ENCODE peak calls at places on chromosomes 2 and 18, in seven cellular contexts. Y, M, N, R, E, F and T are unnamed samples.

GRCh38 chr2:225948903-225949302 is 549.4 kb downstream of the NYAP2 start:
- DNase-seq in M (no peak), F (no peak), E (no peak), R (peak; percentile 49), N (no peak), Y (no peak), T (no peak)

GRCh38 chr2:180519276-180519675 is 461.1 kb upstream of the UBE2E3 start:
- DNase-seq in F (no peak), N (peak; percentile 12), M (peak; percentile 29), Y (peak; percentile 48), R (no peak), E (no peak), T (peak; percentile 66)

GRCh38 chr2:188984126-188984525 is 10.0 kb downstream of the COL3A1 start:
- DNase-seq in M (peak; percentile 36), E (no peak), R (no peak), Y (no peak), N (no peak), F (no peak), T (peak; percentile 64)

GRCh38 chr2:188369365-188369764 is 77.7 kb downstream of the GULP1 start:
- DNase-seq in R (no peak), E (no peak), F (peak; percentile 48), N (peak; percentile 57), Y (peak; percentile 35), M (peak; percentile 69), T (peak; percentile 70)

GRCh38 chr2:205996156-205996555 is 89.8 kb downstream of the INO80D start:
- DNase-seq in R (no peak), Y (no peak), E (no peak), F (peak; percentile 23), N (no peak), M (no peak), T (no peak)

GRCh38 chr2:30208453-30208852 is 22.9 kb upstream of the LBH start:
- DNase-seq in Y (peak; percentile 47), M (peak; percentile 84), R (peak; percentile 57), F (peak; percentile 54), E (no peak), N (peak; percentile 46), T (peak; percentile 69)

GRCh38 chr2:20962939-20963543 is 80.8 kb downstream of the APOB start:
- DNase-seq in E (no peak), Y (peak; percentile 41), R (peak; percentile 90), M (peak; percentile 67), F (peak; percentile 67), N (peak; percentile 59), T (peak; percentile 67)

GRCh38 chr18:22564036-22564435 is 146.3 kb upstream of the CTAGE1 start:
- DNase-seq in Y (no peak), R (no peak), N (no peak), F (no peak), M (no peak), E (no peak), T (peak; percentile 54)

GRCh38 chr18:59065684-59066083 is 74.0 kb upstream of the SEC11C start:
- DNase-seq in M (peak; percentile 53), R (no peak), F (no peak), E (no peak), Y (no peak), N (no peak), T (no peak)

GRCh38 chr2:217279571-217279970 is 419.7 kb upstream of the TNP1 start:
- DNase-seq in M (no peak), R (no peak), Y (no peak), E (no peak), N (no peak), F (no peak), T (peak; percentile 49)

GRCh38 chr2:157938556-157938955 is 62.4 kb upstream of the ACVR1 start:
- DNase-seq in R (no peak), M (no peak), Y (no peak), E (no peak), F (no peak), N (no peak), T (no peak)

GRCh38 chr2:10235099-10235908 is 67.4 kb upstream of the HPCAL1 start:
- DNase-seq in Y (no peak), M (no peak), E (no peak), R (no peak), F (no peak), N (no peak), T (no peak)

GRCh38 chr18:14933049-14933851 is 185.3 kb downstream of the ANKRD30B start:
- DNase-seq in M (no peak), E (no peak), F (no peak), R (peak; percentile 35), Y (no peak), N (no peak), T (no peak)

GRCh38 chr2:42794271-42795046 is 2.1 kb upstream of the HAAO start:
- DNase-seq in M (peak; percentile 64), F (no peak), E (no peak), N (peak; percentile 86), R (no peak), Y (no peak), T (no peak)

GRCh38 chr2:235561450-235561849 is 67.6 kb downstream of the AGAP1 start:
- DNase-seq in F (no peak), Y (no peak), E (no peak), N (no peak), R (no peak), M (no peak), T (no peak)

GRCh38 chr2:201203916-201204654 is 21.1 kb downstream of the CASP10 start:
- DNase-seq in E (no peak), R (no peak), Y (no peak), F (no peak), M (no peak), N (no peak), T (no peak)

GRCh38 chr2:155310589-155310988 is 612.1 kb downstream of the KCNJ3 start:
- DNase-seq in F (peak; percentile 54), R (no peak), M (peak; percentile 33), E (no peak), N (peak; percentile 21), Y (peak; percentile 47), T (peak; percentile 33)

GRCh38 chr2:220504890-220505564 is 877.6 kb downstream of the SLC4A3 start:
- DNase-seq in M (peak; percentile 39), R (no peak), E (no peak), Y (no peak), F (no peak), N (peak; percentile 3), T (peak; percentile 1)

GRCh38 chr2:232633413-232634318 is at the start of gene EFHD1:
- DNase-seq in E (no peak), N (no peak), M (peak; percentile 73), R (peak; percentile 88), F (peak; percentile 76), Y (no peak), T (peak; percentile 65)

GRCh38 chr18:48994044-48994651 is 43.4 kb upstream of the SMAD7 start:
- DNase-seq in E (no peak), M (peak; percentile 58), N (peak; percentile 48), R (no peak), F (no peak), Y (no peak), T (no peak)

GRCh38 chr2:101883860-101884259 is 107.9 kb upstream of the IL1R2 start:
- DNase-seq in F (peak; percentile 76), M (peak; percentile 51), E (no peak), Y (peak; percentile 8), R (no peak), N (peak; percentile 60), T (peak; percentile 54)

GRCh38 chr2:30282081-30282480 is 50.7 kb downstream of the LBH start:
- DNase-seq in M (no peak), N (no peak), F (no peak), E (no peak), R (no peak), Y (no peak), T (no peak)

GRCh38 chr2:161206491-161207032 is 46.3 kb downstream of the TANK start:
- DNase-seq in Y (no peak), F (no peak), E (no peak), N (no peak), M (no peak), R (no peak), T (peak; percentile 74)

GRCh38 chr2:74499269-74499939 is at the start of gene LBX2:
- DNase-seq in F (no peak), Y (no peak), E (no peak), N (no peak), M (no peak), R (no peak), T (no peak)

GRCh38 chr2:180960982-180961381 is 19.4 kb upstream of the UBE2E3 start:
- DNase-seq in M (no peak), F (no peak), Y (no peak), R (no peak), N (no peak), E (no peak), T (no peak)

DNA sequence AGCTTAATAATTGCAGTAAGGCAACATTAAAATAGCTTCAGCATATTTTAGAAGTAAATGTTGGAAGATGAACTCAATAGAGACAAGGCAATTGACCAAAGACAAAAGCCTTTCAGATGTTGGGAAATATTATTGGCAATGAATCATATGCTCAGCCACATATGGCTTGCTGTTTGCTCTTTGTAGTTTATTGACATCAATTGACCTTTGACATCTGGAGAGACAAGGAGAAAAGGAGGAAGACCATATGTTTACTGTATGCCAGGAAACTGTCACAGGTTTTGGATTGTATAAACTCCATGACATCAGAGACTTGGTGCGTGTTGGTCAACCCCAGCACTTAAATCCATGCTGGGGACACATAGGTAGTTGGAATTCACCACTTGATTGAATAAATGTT is 60.6 kb upstream of the SLC16A14 start:
- DNase-seq in M (no peak), N (peak; percentile 77), Y (no peak), R (no peak), F (peak; percentile 36), E (no peak), T (no peak)
- H3K4me3 ChIP-seq in M (no peak overlapping the region), N (no peak overlapping the region), Y (no peak overlapping the region), R (no peak overlapping the region), F (no peak overlapping the region), E (no peak overlapping the region), T (no peak overlapping the region)

GRCh38 chr2:173511357-173511756 is 156.7 kb downstream of the CDCA7 start:
- DNase-seq in E (no peak), R (no peak), M (no peak), Y (no peak), N (no peak), F (no peak), T (no peak)
- TF ChIP-seq MAX in E (no peak), R (no peak), M (no peak), Y (no peak), N (no peak), F (no peak), T (no peak)

GRCh38 chr2:120737802-120738516 is 2.3 kb downstream of the GLI2 start:
- DNase-seq in N (no peak), E (no peak), R (peak; percentile 67), Y (no peak), M (peak; percentile 27), F (no peak), T (no peak)

GRCh38 chr2:120740765-120741513 is 5.3 kb downstream of the GLI2 start:
- DNase-seq in F (no peak), R (peak; percentile 72), M (peak; percentile 60), E (no peak), N (no peak), Y (no peak), T (no peak)

GRCh38 chr2:120736955-120737801 is 1.5 kb downstream of the GLI2 start:
- DNase-seq in E (no peak), F (no peak), Y (no peak), N (no peak), R (peak; percentile 72), M (peak; percentile 83), T (no peak)

GRCh38 chr2:120740375-120740764 is 4.7 kb downstream of the GLI2 start:
- DNase-seq in N (no peak), Y (no peak), E (no peak), R (peak; percentile 39), F (no peak), M (no peak), T (no peak)

GRCh38 chr2:120738786-120739771 is 3.4 kb downstream of the GLI2 start:
- DNase-seq in N (no peak), M (peak; percentile 67), R (peak; percentile 59), E (no peak), Y (no peak), F (no peak), T (no peak)
- H3K4me3 ChIP-seq in N (no peak overlapping the region), M (peak overlapping the region; percentile 73), R (peak overlapping the region; percentile 1), E (no peak overlapping the region), Y (no peak overlapping the region), F (no peak overlapping the region), T (no peak overlapping the region)

GRCh38 chr2:24871852-24872323 is 48.1 kb downstream of the ADCY3 start:
- DNase-seq in E (no peak), N (no peak), Y (no peak), M (no peak), R (no peak), F (no peak), T (no peak)
- TF ChIP-seq MAX in E (no peak), N (no peak), Y (no peak), M (no peak), R (no peak), F (no peak), T (no peak)